ENCODE peak calls at places on chromosomes 1 and 21, in four cellular contexts. R, B, D and G are unnamed samples.

GRCh38 chr1:200131551-200132125 is 104.1 kb downstream of the NR5A2 start:
- DNase-seq in B (no peak), D (peak; percentile 79), R (no peak), G (peak; percentile 23)

GRCh38 chr1:170755791-170756190 is 91.9 kb downstream of the PRRX1 start:
- DNase-seq in B (no peak), R (no peak), D (no peak), G (no peak)

GRCh38 chr1:106749906-106750305 is 306.6 kb upstream of the PRMT6 start:
- DNase-seq in R (no peak), D (no peak), B (no peak), G (no peak)

GRCh38 chr21:38531610-38532009 is 33.3 kb upstream of the ERG start:
- DNase-seq in R (no peak), D (no peak), B (no peak), G (peak; percentile 2)

GRCh38 chr1:245205396-245205795 is 50.6 kb downstream of the KIF26B start:
- DNase-seq in D (no peak), B (no peak), R (no peak), G (no peak)

GRCh38 chr1:181608386-181608785 is 125.1 kb downstream of the CACNA1E start:
- DNase-seq in B (no peak), R (no peak), D (no peak), G (no peak)

GRCh38 chr1:15038232-15039016 is 115.1 kb upstream of the TMEM51 start:
- DNase-seq in D (peak; percentile 50), R (peak; percentile 30), B (peak; percentile 73), G (no peak)

GRCh38 chr1:165367375-165367993 is 11.0 kb upstream of the LMX1A start:
- DNase-seq in D (peak; percentile 78), R (peak; percentile 19), B (peak; percentile 64), G (peak; percentile 42)

GRCh38 chr1:114695430-114696093 is at the start of gene AMPD1:
- DNase-seq in D (no peak), B (no peak), R (no peak), G (peak; percentile 32)

GRCh38 chr21:15514073-15514946 is 215.5 kb upstream of the USP25 start:
- DNase-seq in B (peak; percentile 84), R (peak; percentile 6), D (peak; percentile 8), G (no peak)

GRCh38 chr1:65265296-65266271 is 43.8 kb upstream of the DNAJC6 start:
- DNase-seq in R (no peak), D (no peak), B (no peak), G (peak; percentile 56)

GRCh38 chr21:36603221-36603620 is 95.7 kb upstream of the SIM2 start:
- DNase-seq in B (no peak), D (no peak), R (no peak), G (no peak)

GRCh38 chr1:201650608-201650933 is 111.6 kb downstream of the NAV1 start:
- DNase-seq in D (no peak), B (no peak), R (no peak), G (no peak)

GRCh38 chr1:54003249-54003646 is 14.7 kb downstream of the LDLRAD1 start:
- DNase-seq in D (no peak), R (no peak), B (no peak), G (no peak)

GRCh38 chr1:31007462-31007991 is 58.0 kb downstream of the PUM1 start:
- DNase-seq in R (no peak), D (no peak), B (no peak), G (peak; percentile 76)

GRCh38 chr21:34726627-34727337 is 58.0 kb downstream of the CLIC6 start:
- DNase-seq in R (no peak), B (no peak), D (no peak), G (no peak)

GRCh38 chr1:210535796-210536195 is 207.1 kb downstream of the HHAT start:
- DNase-seq in B (no peak), D (no peak), R (no peak), G (no peak)

GRCh38 chr1:56396524-56397067 is 182.8 kb downstream of the PLPP3 start:
- DNase-seq in R (no peak), B (no peak), D (no peak), G (no peak)

GRCh38 chr21:44903054-44903685 is 17.5 kb downstream of the ITGB2 start:
- DNase-seq in D (no peak), B (no peak), R (no peak), G (no peak)

GRCh38 chr1:215657016-215657415 is 89.9 kb downstream of the KCTD3 start:
- DNase-seq in D (no peak), R (no peak), B (no peak), G (no peak)

GRCh38 chr1:71521655-71522264 is 440.9 kb upstream of the ZRANB2 start:
- DNase-seq in B (peak; percentile 23), D (peak; percentile 45), R (no peak), G (peak; percentile 20)

GRCh38 chr21:35963920-35964451 is 96.3 kb downstream of the SETD4 start:
- DNase-seq in D (no peak), R (no peak), B (no peak), G (peak; percentile 34)

GRCh38 chr1:77273891-77274290 is 7.9 kb upstream of the AK5 start:
- DNase-seq in D (no peak), R (no peak), B (no peak), G (no peak)

GRCh38 chr1:26786437-26787380 is 1.0 kb upstream of the PIGV start:
- DNase-seq in B (peak; percentile 66), D (peak; percentile 57), R (peak; percentile 83), G (peak; percentile 95)

GRCh38 chr1:12473596-12474329 is 144.2 kb downstream of the DHRS3 start:
- DNase-seq in B (no peak), D (no peak), R (no peak), G (no peak)

GRCh38 chr1:222844108-222844779 is 29.4 kb downstream of the DISP1 start:
- DNase-seq in B (no peak), D (peak; percentile 48), R (no peak), G (peak; percentile 39)